ENCODE peak calls at places on chromosomes 16 and 17, in seven cellular contexts. C, U, X, D, Y, G and S are unnamed samples.

GRCh38 chr17:40167685-40168261 is 9.5 kb upstream of the RAPGEFL1 start:
- DNase-seq in C (no peak), U (no peak), X (no peak), D (no peak), Y (no peak), G (no peak), S (no peak)

GRCh38 chr17:82664701-82665182 is 16.5 kb upstream of the WDR45B start:
- DNase-seq in C (no peak), U (no peak), X (no peak), D (no peak), Y (no peak), G (no peak), S (no peak)

GRCh38 chr17:81685108-81685507 is 1.3 kb downstream of the HGS start:
- DNase-seq in C (no peak), U (no peak), X (no peak), D (no peak), Y (no peak), G (no peak), S (no peak)

GRCh38 chr16:3180445-3180878 is 7.5 kb upstream of the OR1F1 start:
- DNase-seq in C (no peak), U (peak; percentile 76), X (no peak), D (no peak), Y (no peak), G (no peak), S (no peak)

GRCh38 chr16:88566158-88566557 is 4.0 kb upstream of the ZC3H18 start:
- DNase-seq in C (no peak), U (no peak), X (no peak), D (no peak), Y (no peak), G (no peak), S (no peak)

GRCh38 chr16:29745853-29746345 is at the start of gene C16orf54:
- DNase-seq in C (peak; percentile 83), U (no peak), X (peak; percentile 90), D (no peak), Y (no peak), G (peak; percentile 81), S (peak; percentile 96)

GRCh38 chr17:60102632-60103047 is 23.9 kb upstream of the HEATR6 start:
- DNase-seq in C (no peak), U (peak; percentile 35), X (peak; percentile 59), D (no peak), Y (no peak), G (peak; percentile 43), S (peak; percentile 69)

GRCh38 chr17:29930399-29931010 is 477 bp upstream of the SSH2 start:
- DNase-seq in C (no peak), U (no peak), X (no peak), D (peak; percentile 44), Y (no peak), G (no peak), S (no peak)

GRCh38 chr17:56863974-56864373 is 30.0 kb downstream of the DGKE start:
- DNase-seq in C (no peak), U (no peak), X (no peak), D (no peak), Y (no peak), G (no peak), S (no peak)

GRCh38 chr17:60534010-60534555 is 8.0 kb upstream of the APPBP2 start:
- DNase-seq in C (no peak), U (no peak), X (no peak), D (no peak), Y (no peak), G (no peak), S (no peak)

GRCh38 chr17:41777157-41777578 is 9.3 kb downstream of the JUP start:
- DNase-seq in C (no peak), U (peak; percentile 87), X (peak; percentile 83), D (peak; percentile 25), Y (no peak), G (no peak), S (no peak)

GRCh38 chr16:86634290-86634689 is 55.9 kb downstream of the FOXL1 start:
- DNase-seq in C (no peak), U (no peak), X (no peak), D (no peak), Y (no peak), G (no peak), S (no peak)

GRCh38 chr17:80884811-80885210 is 106.8 kb upstream of the CHMP6 start:
- DNase-seq in C (no peak), U (no peak), X (peak; percentile 27), D (no peak), Y (no peak), G (no peak), S (no peak)